ENCODE peak calls at places on chromosomes 6 and 20, in five cellular contexts. O, U, C, F and K are unnamed samples.

GRCh38 chr6:43276180-43277082 is 21.6 kb upstream of the SLC22A7 start:
- DNase-seq in F (no peak), U (peak; percentile 14), C (no peak), O (peak; percentile 47), K (no peak)

GRCh38 chr6:73742433-73742832 is 46.4 kb downstream of the CD109 start:
- DNase-seq in U (no peak), F (no peak), C (no peak), O (no peak), K (no peak)

GRCh38 chr6:34696189-34696738 is 303 bp downstream of the ILRUN start:
- DNase-seq in C (peak; percentile 32), U (no peak), F (peak; percentile 67), O (no peak), K (no peak)

GRCh38 chr20:63392465-63393365 is 31.6 kb upstream of the CHRNA4 start:
- DNase-seq in O (no peak), F (no peak), U (no peak), C (no peak), K (no peak)

GRCh38 chr6:15614277-15614676 is 48.6 kb downstream of the DTNBP1 start:
- DNase-seq in O (no peak), C (no peak), F (no peak), U (no peak), K (no peak)

GRCh38 chr6:146028250-146028789 is 542 bp upstream of the GRM1 start:
- DNase-seq in U (peak; percentile 3), O (no peak), C (peak; percentile 15), F (peak; percentile 30), K (no peak)

GRCh38 chr6:31005249-31006020 is 4.8 kb upstream of the MUC22 start:
- DNase-seq in O (no peak), F (no peak), U (no peak), C (no peak), K (no peak)

GRCh38 chr20:36435799-36436541 is 105.3 kb upstream of the MYL9 start:
- DNase-seq in F (peak; percentile 99), C (no peak), U (peak; percentile 83), O (peak; percentile 84), K (peak; percentile 54)

GRCh38 chr6:45724027-45724426 is 291.6 kb downstream of the CLIC5 start:
- DNase-seq in O (no peak), U (no peak), C (no peak), F (no peak), K (no peak)

GRCh38 chr20:62512812-62513211 is 37.0 kb upstream of the GATA5 start:
- DNase-seq in U (no peak), O (peak; percentile 11), C (no peak), F (no peak), K (no peak)

GRCh38 chr6:16723833-16724232 is 37.4 kb downstream of the ATXN1 start:
- DNase-seq in U (no peak), O (no peak), C (peak; percentile 95), F (no peak), K (no peak)

GRCh38 chr6:151962246-151962846 is 154.9 kb downstream of the ESR1 start:
- DNase-seq in C (peak; percentile 2), F (no peak), O (no peak), U (no peak), K (no peak)